ENCODE peak calls at places on chromosomes 1 and 21, in nine cellular contexts. C is astrocyte of the spinal cord, R is cardiac muscle cell, W is NB4, U is neural progenitor cell, I is AG04450, B is BJ, H is dorsolateral prefrontal cortex, L is left ventricle myocardium inferior. V is an unnamed sample.

GRCh38 chr21:45511661-45512431 is 30.4 kb downstream of the SLC19A1 start:
- DNase-seq in C (no peak), R (no peak), W (no peak), U (no peak), I (no peak), B (no peak), H (no peak), L (peak; percentile 10), V (no peak)

GRCh38 chr21:16070207-16070651 is 340.4 kb downstream of the USP25 start:
- DNase-seq in C (peak; percentile 28), R (no peak), W (no peak), U (no peak), I (no peak), B (no peak), H (peak; percentile 72), L (no peak), V (peak; percentile 54)

GRCh38 chr1:58165073-58165472 is 381.5 kb downstream of the OMA1 start:
- DNase-seq in C (no peak), R (no peak), W (no peak), U (no peak), I (no peak), B (peak; percentile 13), H (no peak), L (no peak), V (no peak)

GRCh38 chr1:201251851-201252430 is 31.4 kb upstream of the PKP1 start:
- DNase-seq in C (no peak), R (no peak), W (no peak), U (no peak), I (no peak), B (no peak), H (no peak), L (no peak), V (no peak)

GRCh38 chr1:92515796-92516201 is 29.1 kb upstream of the GFI1 start:
- DNase-seq in C (no peak), R (peak; percentile 60), W (peak; percentile 86), U (no peak), I (no peak), B (no peak), H (no peak), L (no peak), V (peak; percentile 14)

GRCh38 chr21:40732998-40733397 is 114.0 kb downstream of the DSCAM start:
- DNase-seq in C (no peak), R (no peak), W (no peak), U (no peak), I (no peak), B (no peak), H (no peak), L (no peak), V (no peak)

GRCh38 chr1:161427733-161428516 is 60.2 kb upstream of the CFAP126 start:
- DNase-seq in C (peak; percentile 64), R (peak; percentile 49), W (peak; percentile 36), U (peak; percentile 33), I (no peak), B (no peak), H (no peak), L (no peak), V (peak; percentile 63)

GRCh38 chr1:39122056-39122455 is 82.4 kb upstream of the MACF1 start:
- DNase-seq in C (no peak), R (no peak), W (no peak), U (no peak), I (no peak), B (no peak), H (no peak), L (no peak), V (no peak)

GRCh38 chr1:245822997-245823396 is 668.2 kb downstream of the KIF26B start:
- DNase-seq in C (peak; percentile 90), R (peak; percentile 95), W (peak; percentile 21), U (no peak), I (peak; percentile 82), B (peak; percentile 84), H (no peak), L (no peak), V (peak; percentile 99)

GRCh38 chr1:24504560-24504959 is 1.9 kb downstream of the RCAN3 start:
- DNase-seq in C (no peak), R (no peak), W (no peak), U (no peak), I (no peak), B (no peak), H (no peak), L (no peak), V (no peak)

GRCh38 chr1:24507423-24507804 is 4.8 kb downstream of the RCAN3 start:
- DNase-seq in C (no peak), R (no peak), W (no peak), U (no peak), I (no peak), B (no peak), H (no peak), L (no peak), V (no peak)

GRCh38 chr1:24505816-24506215 is 3.2 kb downstream of the RCAN3 start:
- DNase-seq in C (no peak), R (no peak), W (no peak), U (no peak), I (no peak), B (no peak), H (no peak), L (no peak), V (no peak)

GRCh38 chr1:24508911-24509310 is 6.3 kb downstream of the RCAN3 start:
- DNase-seq in C (no peak), R (no peak), W (no peak), U (no peak), I (no peak), B (no peak), H (no peak), L (no peak), V (no peak)

DNA sequence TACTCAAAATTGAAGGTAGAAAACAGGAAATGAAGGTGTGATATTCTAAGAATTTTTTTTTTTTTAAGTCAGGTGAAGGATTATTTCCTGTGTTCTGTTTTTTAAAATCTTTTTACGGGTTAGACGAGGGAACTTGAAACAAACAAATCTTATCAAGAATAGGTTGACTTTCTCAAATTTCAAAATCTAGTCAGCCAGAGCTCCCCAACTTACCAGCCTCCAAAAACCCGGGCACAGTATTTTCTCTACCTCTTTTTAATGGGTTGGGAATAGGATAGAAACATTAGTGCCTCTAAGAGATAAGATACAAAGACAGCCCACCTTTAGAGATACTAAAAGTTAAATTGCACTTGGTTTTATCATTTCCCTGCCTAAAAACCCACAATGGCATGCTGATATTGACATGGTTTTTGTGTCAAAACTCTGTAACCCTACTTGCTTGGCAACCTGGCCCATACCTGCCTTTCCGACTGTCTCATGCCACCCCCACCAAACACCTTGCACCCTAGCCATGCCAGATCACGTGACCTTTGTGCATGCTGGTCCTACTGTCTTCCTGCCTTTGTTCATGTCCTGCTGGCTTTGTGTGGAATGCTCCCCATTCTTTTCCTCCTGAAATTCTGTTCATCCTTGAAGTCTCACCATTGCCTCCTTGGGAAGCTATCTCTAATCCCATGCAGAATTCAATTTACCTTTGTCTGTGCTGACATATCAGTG is 4.2 kb downstream of the RCAN3 start:
- DNase-seq in C (no peak), R (no peak), W (no peak), U (peak; percentile 46), I (no peak), B (no peak), H (no peak), L (no peak), V (no peak)
- H3K4me3 ChIP-seq in C (no peak overlapping the region), R (no peak overlapping the region), W (no peak overlapping the region), U (no peak overlapping the region), I (no peak overlapping the region), B (no peak overlapping the region), H (no peak overlapping the region), L (no peak overlapping the region), V (no peak overlapping the region)

GRCh38 chr21:46661211-46661625 is 25.7 kb downstream of the PRMT2 start:
- DNase-seq in C (peak; percentile 82), R (peak; percentile 91), W (no peak), U (peak; percentile 93), I (peak; percentile 54), B (no peak), H (peak; percentile 69), L (peak; percentile 60), V (peak; percentile 83)
- TF ChIP-seq CTCF in C (peak; percentile 79), R (peak; percentile 84), W (no peak), U (peak; percentile 98), I (peak; percentile 79), B (peak; percentile 73), H (peak; percentile 76), L (peak; percentile 89), V (peak; percentile 73)

GRCh38 chr1:214400136-214400535 is 119.2 kb downstream of the SMYD2 start:
- DNase-seq in C (peak; percentile 90), R (peak; percentile 24), W (no peak), U (no peak), I (no peak), B (no peak), H (no peak), L (no peak), V (no peak)

GRCh38 chr1:214402583-214403216 is 121.7 kb downstream of the SMYD2 start:
- DNase-seq in C (no peak), R (peak; percentile 41), W (no peak), U (no peak), I (no peak), B (no peak), H (no peak), L (no peak), V (peak; percentile 43)

GRCh38 chr1:214404154-214404553 is 123.2 kb downstream of the SMYD2 start:
- DNase-seq in C (peak; percentile 77), R (peak; percentile 79), W (peak; percentile 52), U (no peak), I (no peak), B (no peak), H (no peak), L (no peak), V (peak; percentile 56)

GRCh38 chr1:214403431-214403830 is 122.5 kb downstream of the SMYD2 start:
- DNase-seq in C (no peak), R (no peak), W (no peak), U (no peak), I (no peak), B (no peak), H (no peak), L (no peak), V (no peak)

GRCh38 chr1:214401666-214402065 is 120.7 kb downstream of the SMYD2 start:
- DNase-seq in C (no peak), R (peak; percentile 21), W (no peak), U (no peak), I (no peak), B (no peak), H (no peak), L (no peak), V (no peak)
- H3K4me3 ChIP-seq in C (no peak overlapping the region), R (no peak overlapping the region), W (no peak overlapping the region), U (no peak overlapping the region), I (no peak overlapping the region), B (no peak overlapping the region), H (no peak overlapping the region), L (no peak overlapping the region), V (no peak overlapping the region)

GRCh38 chr1:2212542-2213491 is 15.3 kb upstream of the SKI start:
- DNase-seq in C (peak; percentile 98), R (peak; percentile 98), W (no peak), U (peak; percentile 95), I (peak; percentile 90), B (peak; percentile 87), H (peak; percentile 89), L (peak; percentile 92), V (peak; percentile 98)
- TF ChIP-seq CTCF in C (peak; percentile 34), R (peak; percentile 27), W (no peak), U (no peak), I (no peak), B (peak; percentile 23), H (peak; percentile 30), L (peak; percentile 48), V (peak; percentile 34)